ENCODE peak calls at places on chromosomes 11 and 22, in five cellular contexts. L, I, A, M and E are unnamed samples.
A peak's percentile ranks its signal among the peaks of the same experiment; 100 is the strongest.

GRCh38 chr11:15499684-15500083 is 385.0 kb downstream of the INSC start:
- DNase-seq in L (no peak), I (no peak), A (no peak), M (no peak), E (no peak)

GRCh38 chr11:104028476-104028875 is 8.0 kb upstream of the DDI1 start:
- DNase-seq in L (no peak), I (no peak), A (no peak), M (no peak), E (no peak)

GRCh38 chr11:67211656-67212436 is 54.4 kb upstream of the GRK2 start:
- DNase-seq in L (no peak), I (no peak), A (no peak), M (no peak), E (no peak)

GRCh38 chr11:62830904-62831519 is 839 bp downstream of the STX5 start:
- DNase-seq in L (no peak), I (no peak), A (no peak), M (no peak), E (no peak)

GRCh38 chr11:119149371-119150275 is 771 bp downstream of the ABCG4 start:
- DNase-seq in L (no peak), I (peak; percentile 81), A (no peak), M (no peak), E (peak; percentile 34)

GRCh38 chr22:21876486-21877176 is 9.2 kb upstream of the MAPK1 start:
- DNase-seq in L (no peak), I (no peak), A (peak; percentile 85), M (peak; percentile 39), E (no peak)

GRCh38 chr11:110429614-110430266 is at the start of gene FDX1:
- DNase-seq in L (peak; percentile 66), I (peak; percentile 91), A (peak; percentile 89), M (peak; percentile 87), E (peak; percentile 74)

GRCh38 chr11:12170984-12171383 is 60.6 kb downstream of the MICAL2 start:
- DNase-seq in L (no peak), I (no peak), A (peak; percentile 87), M (no peak), E (no peak)

GRCh38 chr11:97361812-97362378 is 972.1 kb downstream of the JRKL start:
- DNase-seq in L (no peak), I (no peak), A (no peak), M (no peak), E (no peak)

GRCh38 chr22:33401291-33401690 is 343.1 kb upstream of the SYN3 start:
- DNase-seq in L (no peak), I (no peak), A (peak; percentile 71), M (no peak), E (no peak)

GRCh38 chr22:45997775-45998637 is 21.0 kb upstream of the WNT7B start:
- DNase-seq in L (no peak), I (no peak), A (peak; percentile 79), M (no peak), E (no peak)

GRCh38 chr11:94958118-94958517 is 15.2 kb downstream of the CWC15 start:
- DNase-seq in L (no peak), I (no peak), A (peak; percentile 78), M (no peak), E (no peak)

GRCh38 chr11:35232961-35233360 is 94.0 kb downstream of the CD44 start:
- DNase-seq in L (no peak), I (no peak), A (no peak), M (no peak), E (no peak)

GRCh38 chr11:94201004-94201465 is 72.4 kb downstream of the PANX1 start:
- DNase-seq in L (peak; percentile 30), I (no peak), A (peak; percentile 76), M (no peak), E (no peak)

GRCh38 chr11:5624489-5625278 is at the start of gene TRIM34:
- DNase-seq in L (peak; percentile 95), I (no peak), A (peak; percentile 85), M (peak; percentile 87), E (peak; percentile 75)

DNA sequence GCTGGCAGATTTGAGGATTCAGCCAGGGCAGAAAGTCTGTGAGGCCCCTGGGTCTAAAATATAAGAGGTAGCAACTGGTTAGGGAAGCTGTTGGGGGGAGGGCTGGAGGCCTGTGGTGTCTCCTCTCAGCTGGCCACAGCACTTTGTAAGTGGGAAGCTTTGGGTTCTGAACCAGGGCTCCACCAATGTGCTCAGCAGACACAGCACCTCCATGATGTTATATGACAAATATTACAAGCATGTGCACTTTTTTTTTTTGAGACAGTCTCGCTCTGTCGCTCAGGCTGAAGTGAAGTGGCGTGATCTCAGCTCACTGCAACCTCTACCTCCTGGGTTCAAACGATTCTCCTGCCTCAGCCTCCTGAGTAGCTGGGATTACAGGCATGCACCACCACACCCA is 8.0 kb downstream of the ARHGAP1 start:
- DNase-seq in L (no peak), I (no peak), A (no peak), M (no peak), E (no peak)
- H3K9me3 ChIP-seq in L (no peaks in the 10 kb centered on the region), I (no peaks in the 10 kb centered on the region), A (no peaks in the 10 kb centered on the region), M (no peaks in the 10 kb centered on the region), E (no peaks in the 10 kb centered on the region)

DNA sequence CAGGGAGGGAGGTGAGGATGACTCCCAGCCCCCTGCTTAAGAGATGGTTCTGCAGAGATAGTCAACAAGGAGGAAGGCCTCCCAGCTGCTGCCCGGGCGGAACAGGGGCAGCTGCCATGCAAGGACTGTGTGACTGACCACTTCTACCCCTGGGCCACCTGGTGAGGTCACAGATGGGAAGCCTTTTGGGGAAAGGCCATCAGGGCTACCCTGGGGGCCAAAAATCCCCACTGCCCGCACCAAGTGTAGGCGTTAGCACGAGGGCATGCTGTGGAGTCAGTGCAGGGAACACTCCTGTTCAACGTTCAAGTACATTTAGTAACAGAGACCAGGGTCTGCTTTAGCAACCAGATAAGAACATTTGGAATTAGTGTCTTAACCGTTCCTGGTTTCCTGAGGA is 372.9 kb downstream of the BRD1 start:
- DNase-seq in L (no peak), I (no peak), A (no peak), M (no peak), E (no peak)
- H3K9me3 ChIP-seq in L (no peaks in the 10 kb centered on the region), I (no peaks in the 10 kb centered on the region), A (no peaks in the 10 kb centered on the region), M (no peaks in the 10 kb centered on the region), E (no peaks in the 10 kb centered on the region)

DNA sequence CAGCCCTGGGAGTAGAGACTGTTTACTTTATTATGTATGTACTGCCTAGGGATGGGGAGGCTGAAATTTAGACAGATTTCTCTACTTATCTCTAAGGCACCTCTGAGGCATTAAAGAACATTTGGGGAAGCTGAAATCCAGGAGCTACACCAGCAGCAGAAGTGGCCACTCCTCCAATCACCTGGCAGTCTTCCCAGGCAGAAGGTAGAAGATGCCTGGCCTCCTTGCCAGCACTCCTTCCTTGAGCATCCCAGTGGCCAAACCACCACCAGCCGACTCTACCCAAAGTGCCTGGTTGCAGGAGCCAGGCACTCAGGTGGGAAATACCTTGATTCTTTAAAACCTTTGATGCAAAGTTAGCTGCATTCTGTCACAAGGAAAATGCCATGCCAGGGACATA is 1.9 kb upstream of the FAT3 start:
- DNase-seq in L (no peak), I (no peak), A (no peak), M (no peak), E (no peak)
- H3K9me3 ChIP-seq in L (no peaks in the 10 kb centered on the region), I (no peaks in the 10 kb centered on the region), A (no peaks in the 10 kb centered on the region), M (no peaks in the 10 kb centered on the region), E (no peaks in the 10 kb centered on the region)

GRCh38 chr22:47329727-47330653 is 567.5 kb downstream of the TBC1D22A start:
- DNase-seq in L (no peak), I (no peak), A (no peak), M (no peak), E (no peak)

GRCh38 chr22:47331750-47332149 is 569.3 kb downstream of the TBC1D22A start:
- DNase-seq in L (no peak), I (no peak), A (no peak), M (no peak), E (no peak)

GRCh38 chr22:47327241-47327640 is 564.8 kb downstream of the TBC1D22A start:
- DNase-seq in L (no peak), I (no peak), A (no peak), M (no peak), E (no peak)

GRCh38 chr22:47325249-47325648 is 562.8 kb downstream of the TBC1D22A start:
- DNase-seq in L (no peak), I (no peak), A (no peak), M (no peak), E (no peak)

DNA sequence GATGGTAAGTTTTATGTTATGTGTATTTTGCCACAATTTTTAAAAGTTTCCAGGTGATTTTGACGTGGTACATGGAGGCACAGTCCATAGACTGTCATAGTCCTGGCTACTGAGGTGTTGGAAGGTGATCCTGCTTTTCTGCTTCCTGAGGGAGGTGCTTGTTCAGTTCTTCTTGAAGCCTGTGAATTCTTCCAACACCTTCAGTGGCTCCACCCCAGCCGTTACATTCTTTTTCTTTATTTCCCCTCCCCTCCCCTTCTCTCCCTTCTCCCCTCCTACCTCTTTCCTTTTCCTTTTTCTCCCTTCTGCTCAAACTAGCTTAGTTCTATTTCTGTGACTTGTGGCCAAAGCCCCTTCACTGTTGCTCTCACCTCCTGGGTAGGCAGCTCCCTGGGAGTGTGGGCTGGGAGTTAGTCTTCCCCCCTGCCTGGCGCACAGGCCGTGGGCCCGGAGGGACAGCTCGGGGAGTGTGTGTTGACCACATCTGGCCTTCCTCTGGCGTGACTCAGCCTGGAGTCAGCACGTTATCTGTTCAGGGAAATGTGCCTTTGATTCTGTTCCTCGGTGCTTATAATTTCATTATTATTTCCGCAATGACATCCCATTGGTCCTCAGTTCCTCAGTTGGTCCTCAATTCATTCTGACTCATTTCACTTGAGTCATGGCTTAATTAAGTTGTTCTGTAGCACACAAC is 566.2 kb downstream of the TBC1D22A start:
- DNase-seq in L (peak; percentile 67), I (no peak), A (peak; percentile 91), M (no peak), E (no peak)
- H3K9me3 ChIP-seq in L (peaks cover 7% of the 10 kb centered on the region), I (no peaks in the 10 kb centered on the region), A (no peaks in the 10 kb centered on the region), M (no peaks in the 10 kb centered on the region), E (no peaks in the 10 kb centered on the region)

GRCh38 chr22:49420651-49421050 is 407.0 kb downstream of the BRD1 start:
- DNase-seq in L (no peak), I (no peak), A (no peak), M (no peak), E (no peak)

GRCh38 chr22:49422668-49423067 is 405.0 kb downstream of the BRD1 start:
- DNase-seq in L (no peak), I (no peak), A (no peak), M (no peak), E (no peak)

GRCh38 chr22:49426098-49426497 is 401.6 kb downstream of the BRD1 start:
- DNase-seq in L (no peak), I (no peak), A (no peak), M (no peak), E (no peak)

GRCh38 chr22:49425356-49425755 is 402.3 kb downstream of the BRD1 start:
- DNase-seq in L (no peak), I (no peak), A (no peak), M (no peak), E (no peak)

DNA sequence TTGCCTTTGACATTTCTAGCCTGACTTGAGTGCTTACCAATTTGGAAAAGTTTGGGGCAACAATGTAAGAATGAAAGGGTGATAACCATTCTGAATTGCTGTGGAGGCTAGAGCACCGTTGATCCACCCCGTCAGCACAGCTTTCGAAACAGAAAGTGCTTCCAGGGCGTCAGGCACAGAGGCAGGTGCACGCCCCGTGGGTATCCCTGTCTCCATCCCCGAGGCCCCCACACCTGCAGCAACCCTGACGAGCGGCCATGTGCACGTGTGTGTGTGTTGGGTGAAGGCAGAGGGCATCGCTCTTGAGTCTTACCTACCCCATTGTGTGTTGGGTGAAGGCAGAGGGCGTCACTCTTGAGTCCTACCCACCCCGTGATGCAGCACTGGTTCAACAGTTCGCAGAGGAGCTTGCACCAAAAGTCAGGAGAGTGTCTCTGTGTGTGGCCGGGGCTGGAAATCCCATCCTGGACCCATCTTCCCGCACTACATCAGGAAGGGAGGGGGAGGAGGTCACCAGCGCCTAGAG is 404.5 kb downstream of the BRD1 start:
- DNase-seq in L (no peak), I (no peak), A (no peak), M (no peak), E (no peak)
- H3K9me3 ChIP-seq in L (no peaks in the 10 kb centered on the region), I (peaks cover 4% of the 10 kb centered on the region), A (no peaks in the 10 kb centered on the region), M (no peaks in the 10 kb centered on the region), E (no peaks in the 10 kb centered on the region)